ENCODE peak calls at places on chromosomes 13 and 19, in eight cellular contexts. U is NT2/D1, B is choroid plexus epithelial cell, R is pancreas, A is AG09309, P is heart left ventricle, O is A549, T is tibial nerve. G is an unnamed sample.

GRCh38 chr13:110070511-110071120 is 236.3 kb downstream of the COL4A1 start:
- DNase-seq in T (no peak), A (peak; percentile 8), P (no peak), O (no peak), B (peak; percentile 90), R (no peak), U (no peak), G (peak; percentile 54)

GRCh38 chr19:29561601-29562000 is 35.8 kb downstream of the VSTM2B start:
- DNase-seq in A (no peak), B (no peak), R (no peak), U (no peak), O (no peak), P (no peak), T (no peak), G (no peak)

GRCh38 chr19:23882493-23882892 is 32.2 kb upstream of the ZNF726 start:
- DNase-seq in U (no peak), P (no peak), O (peak; percentile 32), B (no peak), A (no peak), R (peak; percentile 11), T (no peak), G (no peak)

GRCh38 chr13:100396771-100397170 is 191.8 kb downstream of the GGACT start:
- DNase-seq in A (no peak), B (no peak), U (no peak), R (no peak), T (no peak), O (no peak), P (no peak), G (no peak)

GRCh38 chr13:20142927-20143480 is 17.8 kb downstream of the GJA3 start:
- DNase-seq in O (no peak), B (no peak), P (no peak), U (no peak), A (no peak), T (no peak), R (no peak), G (no peak)

GRCh38 chr13:111280666-111281577 is 39.5 kb upstream of the TEX29 start:
- DNase-seq in R (no peak), T (no peak), O (no peak), A (peak; percentile 4), B (peak; percentile 78), P (no peak), U (no peak), G (no peak)

GRCh38 chr13:79401259-79402071 is 4.6 kb downstream of the RBM26 start:
- DNase-seq in U (no peak), T (no peak), A (no peak), O (no peak), B (no peak), P (no peak), R (no peak), G (no peak)

GRCh38 chr19:4238831-4239230 is 8.0 kb upstream of the YJU2 start:
- DNase-seq in O (no peak), B (no peak), R (no peak), P (no peak), U (no peak), T (no peak), A (no peak), G (no peak)

GRCh38 chr13:112069063-112069726 is 2.2 kb downstream of the SOX1 start:
- DNase-seq in R (no peak), T (no peak), A (no peak), U (no peak), B (no peak), P (no peak), O (no peak), G (no peak)

GRCh38 chr19:49147923-49148682 is 7.1 kb downstream of the HRC start:
- DNase-seq in A (no peak), R (no peak), U (no peak), B (no peak), P (peak; percentile 47), O (no peak), T (no peak), G (no peak)

GRCh38 chr19:39154626-39155100 is 29.1 kb downstream of the PAK4 start:
- DNase-seq in O (peak; percentile 51), B (peak; percentile 18), T (no peak), R (peak; percentile 89), A (no peak), P (no peak), U (no peak), G (no peak)

GRCh38 chr13:22789027-22789593 is 391.7 kb upstream of the SGCG start:
- DNase-seq in A (no peak), B (no peak), R (no peak), P (no peak), O (no peak), T (no peak), U (no peak), G (no peak)

GRCh38 chr19:49894879-49895565 is 1.7 kb downstream of the IL4I1 start:
- DNase-seq in P (no peak), T (no peak), B (no peak), A (no peak), R (no peak), U (no peak), O (no peak), G (no peak)

GRCh38 chr19:40443131-40443929 is 805 bp downstream of the SERTAD3 start:
- DNase-seq in R (peak; percentile 99), O (peak; percentile 100), A (peak; percentile 97), U (peak; percentile 98), B (peak; percentile 100), T (peak; percentile 100), P (peak; percentile 100), G (peak; percentile 99)

GRCh38 chr19:47143322-47144073 is 12.9 kb downstream of the SAE1 start:
- DNase-seq in U (no peak), T (no peak), B (no peak), A (no peak), P (no peak), O (no peak), R (no peak), G (no peak)

GRCh38 chr13:85590231-85590931 is 208.8 kb downstream of the SLITRK6 start:
- DNase-seq in P (no peak), A (no peak), R (no peak), O (peak; percentile 58), U (no peak), B (peak; percentile 7), T (no peak), G (no peak)

GRCh38 chr19:41528106-41528505 is 47.9 kb upstream of the CEACAM21 start:
- DNase-seq in U (no peak), P (no peak), A (no peak), R (no peak), O (peak; percentile 47), B (no peak), T (no peak), G (no peak)

GRCh38 chr13:76732367-76732766 is 153.8 kb downstream of the KCTD12 start:
- DNase-seq in A (no peak), O (no peak), R (no peak), U (no peak), P (no peak), T (no peak), B (no peak), G (no peak)

GRCh38 chr13:24622481-24622880 is 57.7 kb upstream of the ATP12A start:
- DNase-seq in A (no peak), U (no peak), R (no peak), B (no peak), O (no peak), T (no peak), P (no peak), G (no peak)

GRCh38 chr19:13002389-13002898 is 7.2 kb downstream of the NFIX start:
- DNase-seq in R (no peak), U (no peak), O (no peak), A (no peak), T (no peak), P (peak; percentile 79), B (no peak), G (no peak)

GRCh38 chr13:95982144-95982543 is 71.1 kb downstream of the UGGT2 start:
- DNase-seq in A (no peak), P (no peak), T (no peak), O (no peak), B (no peak), R (no peak), U (no peak), G (no peak)

GRCh38 chr19:49873149-49873521 is 4.0 kb downstream of the AKT1S1 start:
- DNase-seq in A (no peak), T (no peak), R (peak; percentile 57), O (no peak), P (no peak), U (no peak), B (no peak), G (no peak)

GRCh38 chr19:32404939-32405430 is 585 bp upstream of the DPY19L3 start:
- DNase-seq in U (peak; percentile 8), O (no peak), B (peak; percentile 33), R (peak; percentile 79), P (peak; percentile 76), T (peak; percentile 35), A (no peak), G (no peak)

DNA sequence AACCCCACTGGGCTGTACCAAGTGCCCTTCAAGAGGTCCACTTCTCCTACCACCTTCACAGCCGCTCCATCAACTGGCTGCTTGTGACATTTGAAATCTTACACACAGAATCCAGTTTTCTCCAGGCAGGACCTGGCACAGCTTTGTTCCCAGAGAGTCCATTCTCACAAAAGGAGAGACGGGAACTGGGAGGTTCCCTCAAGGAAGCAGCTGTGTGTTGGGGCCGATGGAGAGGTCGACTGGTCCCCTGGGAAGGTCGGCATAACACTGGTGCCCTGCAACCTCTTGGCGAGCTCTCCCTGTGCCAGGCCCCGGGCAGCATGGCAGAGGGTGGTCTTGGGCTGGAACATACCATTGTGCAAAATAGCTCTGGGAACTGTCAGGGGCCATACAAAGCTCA is 21.5 kb downstream of the ELL start:
- DNase-seq in U (no peak), P (peak; percentile 69), O (no peak), R (no peak), T (no peak), B (no peak), A (no peak), G (no peak)
- H3K4me3 ChIP-seq in U (no peak overlapping the region), P (no peak overlapping the region), O (no peak overlapping the region), R (no peak overlapping the region), T (no peak overlapping the region), B (no peak overlapping the region), A (no peak overlapping the region), G (no peak overlapping the region)

GRCh38 chr13:50073340-50073739 is 58.1 kb downstream of the KCNRG start:
- DNase-seq in R (no peak), A (no peak), U (no peak), P (no peak), O (no peak), B (no peak), T (no peak), G (no peak)
- H3K4me3 ChIP-seq in R (no peak overlapping the region), A (no peak overlapping the region), U (no peak overlapping the region), P (no peak overlapping the region), O (no peak overlapping the region), B (no peak overlapping the region), T (no peak overlapping the region), G (no peak overlapping the region)

DNA sequence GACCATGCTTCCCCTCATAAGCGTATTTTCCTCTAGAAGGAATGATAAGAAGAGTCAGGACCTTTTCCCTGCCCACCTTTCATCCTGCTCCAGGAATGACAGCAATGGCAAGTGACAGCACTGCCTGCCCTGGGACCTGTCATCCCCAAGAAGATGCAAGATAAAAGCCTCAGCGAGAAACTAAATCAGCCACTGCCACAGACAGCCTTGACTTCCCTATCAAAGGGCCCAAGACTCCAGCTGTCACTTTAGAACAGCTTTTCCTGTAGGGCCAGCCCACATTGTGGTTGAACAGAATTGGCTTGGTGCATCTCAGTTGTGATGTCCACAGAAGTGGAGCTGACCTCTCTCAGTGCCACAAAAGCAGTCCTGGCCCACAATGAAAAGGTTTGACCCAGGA is 1.1 kb downstream of the RAB8A start:
- DNase-seq in P (no peak), R (no peak), U (no peak), B (no peak), T (no peak), A (no peak), O (no peak), G (no peak)
- H3K4me3 ChIP-seq in P (peak overlapping the region; percentile 73), R (no peak overlapping the region), U (peak overlapping the region; percentile 99), B (peak overlapping the region; percentile 77), T (no peak overlapping the region), A (peak overlapping the region; percentile 90), O (peak overlapping the region; percentile 99), G (peak overlapping the region; percentile 94)

GRCh38 chr19:1069009-1069779 is 2.2 kb downstream of the ARHGAP45 start:
- DNase-seq in P (peak; percentile 88), O (no peak), B (no peak), A (no peak), U (no peak), T (no peak), R (no peak), G (no peak)
- H3K4me3 ChIP-seq in P (peak overlapping the region; percentile 42), O (no peak overlapping the region), B (no peak overlapping the region), A (no peak overlapping the region), U (no peak overlapping the region), T (no peak overlapping the region), R (no peak overlapping the region), G (no peak overlapping the region)